ENCODE peak calls at places on chromosome 6, in six cellular contexts. O is mesothelial cell of epicardium, P is fibroblast of mammary gland, U is brain microvascular endothelial cell, T is psoas muscle, X is body of pancreas. W is an unnamed sample.
A peak's percentile ranks its signal among the peaks of the same experiment; 100 is the strongest.

GRCh38 chr6:78483546-78483945 is 383.8 kb upstream of the IRAK1BP1 start:
- DNase-seq in O (no peak), P (peak; percentile 30), T (no peak), X (no peak), U (peak; percentile 11), W (no peak)

GRCh38 chr6:166561766-166562165 is 24.7 kb downstream of the RAMACL start:
- DNase-seq in P (peak; percentile 63), T (peak; percentile 72), X (no peak), U (peak; percentile 31), O (no peak), W (peak; percentile 34)

GRCh38 chr6:46983007-46983411 is 59.1 kb downstream of the ADGRF1 start:
- DNase-seq in T (no peak), O (no peak), U (no peak), X (no peak), P (no peak), W (no peak)

GRCh38 chr6:167848783-167849182 is 22.1 kb downstream of the AFDN start:
- DNase-seq in P (no peak), T (no peak), U (no peak), O (no peak), X (no peak), W (no peak)

GRCh38 chr6:153150767-153151440 is 19.8 kb upstream of the RGS17 start:
- DNase-seq in X (no peak), O (no peak), P (no peak), U (no peak), T (no peak), W (no peak)

GRCh38 chr6:163825033-163825432 is 410.5 kb downstream of the QKI start:
- DNase-seq in T (no peak), X (no peak), U (peak; percentile 1), P (peak; percentile 87), O (no peak), W (no peak)

GRCh38 chr6:105135907-105136432 is 43.8 kb downstream of the POPDC3 start:
- DNase-seq in U (peak; percentile 2), P (peak; percentile 16), X (no peak), O (no peak), T (no peak), W (no peak)

GRCh38 chr6:24926192-24926591 is 9.6 kb downstream of the RIPOR2 start:
- DNase-seq in X (no peak), O (no peak), T (no peak), P (no peak), U (no peak), W (no peak)

GRCh38 chr6:14767176-14767575 is 478.7 kb upstream of the JARID2 start:
- DNase-seq in P (no peak), U (no peak), T (no peak), X (no peak), O (no peak), W (no peak)

GRCh38 chr6:140437619-140438345 is 1063.3 kb upstream of the CITED2 start:
- DNase-seq in X (no peak), O (no peak), T (no peak), U (no peak), P (no peak), W (no peak)

GRCh38 chr6:139370047-139370706 is 4.3 kb downstream of the CITED2 start:
- DNase-seq in O (no peak), U (peak; percentile 56), X (no peak), P (peak; percentile 87), T (no peak), W (no peak)

GRCh38 chr6:15368186-15368585 is 122.3 kb downstream of the JARID2 start:
- DNase-seq in O (no peak), X (no peak), T (no peak), U (no peak), P (no peak), W (no peak)

GRCh38 chr6:39076086-39076992 is 27.8 kb downstream of the GLP1R start:
- DNase-seq in X (no peak), U (no peak), P (no peak), T (no peak), O (no peak), W (no peak)

GRCh38 chr6:43771858-43772570 is 2.0 kb downstream of the VEGFA start:
- DNase-seq in X (peak; percentile 85), P (no peak), T (peak; percentile 92), U (peak; percentile 29), O (peak; percentile 42), W (peak; percentile 64)

GRCh38 chr6:132199343-132199742 is 201.9 kb downstream of the MOXD1 start:
- DNase-seq in T (no peak), O (no peak), X (no peak), U (peak; percentile 78), P (peak; percentile 89), W (no peak)

GRCh38 chr6:78615430-78615904 is 251.9 kb upstream of the IRAK1BP1 start:
- DNase-seq in P (peak; percentile 34), U (no peak), T (no peak), O (no peak), X (no peak), W (no peak)

GRCh38 chr6:92043782-92044181 is 1375.6 kb downstream of the EPHA7 start:
- DNase-seq in T (no peak), X (no peak), O (no peak), P (no peak), U (no peak), W (no peak)

GRCh38 chr6:33323623-33323948 is 6.0 kb upstream of the ZBTB22 start:
- DNase-seq in U (no peak), X (no peak), O (no peak), T (no peak), P (no peak), W (no peak)

GRCh38 chr6:127198549-127198948 is 68.1 kb upstream of the RNF146 start:
- DNase-seq in T (no peak), O (no peak), P (peak; percentile 88), U (no peak), X (no peak), W (no peak)

GRCh38 chr6:119443993-119444641 is 94.6 kb upstream of the MAN1A1 start:
- DNase-seq in P (peak; percentile 60), U (peak; percentile 20), T (no peak), O (no peak), X (no peak), W (no peak)

GRCh38 chr6:132763269-132763668 is 5.6 kb upstream of the VNN2 start:
- DNase-seq in P (no peak), T (no peak), O (no peak), X (no peak), U (no peak), W (no peak)

DNA sequence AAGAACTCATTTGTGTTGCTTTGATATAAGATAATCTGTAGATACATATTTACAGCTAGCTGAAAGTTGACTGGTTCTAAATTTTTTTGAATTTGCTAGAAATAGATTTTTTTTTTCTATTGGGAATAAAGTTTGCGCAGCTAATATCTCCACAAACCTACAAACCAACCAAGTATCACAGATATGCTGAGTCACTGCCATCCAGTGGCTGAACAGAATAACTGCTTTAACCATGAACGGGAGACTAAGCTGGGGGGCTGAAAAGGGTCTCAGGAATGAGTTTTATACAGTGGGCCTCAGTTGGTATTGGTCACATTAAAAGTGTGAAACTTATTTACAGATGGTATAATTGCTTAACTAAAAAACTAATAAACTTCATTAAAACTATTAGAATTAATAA is 326.7 kb upstream of the CNR1 start:
- DNase-seq in X (no peak), T (no peak), P (peak; percentile 79), O (no peak), U (peak; percentile 36), W (no peak)
- TF ChIP-seq CTCF in X (no peak), T (no peak), P (peak; percentile 72), O (no peak), U (peak; percentile 69), W (peak; percentile 37)

DNA sequence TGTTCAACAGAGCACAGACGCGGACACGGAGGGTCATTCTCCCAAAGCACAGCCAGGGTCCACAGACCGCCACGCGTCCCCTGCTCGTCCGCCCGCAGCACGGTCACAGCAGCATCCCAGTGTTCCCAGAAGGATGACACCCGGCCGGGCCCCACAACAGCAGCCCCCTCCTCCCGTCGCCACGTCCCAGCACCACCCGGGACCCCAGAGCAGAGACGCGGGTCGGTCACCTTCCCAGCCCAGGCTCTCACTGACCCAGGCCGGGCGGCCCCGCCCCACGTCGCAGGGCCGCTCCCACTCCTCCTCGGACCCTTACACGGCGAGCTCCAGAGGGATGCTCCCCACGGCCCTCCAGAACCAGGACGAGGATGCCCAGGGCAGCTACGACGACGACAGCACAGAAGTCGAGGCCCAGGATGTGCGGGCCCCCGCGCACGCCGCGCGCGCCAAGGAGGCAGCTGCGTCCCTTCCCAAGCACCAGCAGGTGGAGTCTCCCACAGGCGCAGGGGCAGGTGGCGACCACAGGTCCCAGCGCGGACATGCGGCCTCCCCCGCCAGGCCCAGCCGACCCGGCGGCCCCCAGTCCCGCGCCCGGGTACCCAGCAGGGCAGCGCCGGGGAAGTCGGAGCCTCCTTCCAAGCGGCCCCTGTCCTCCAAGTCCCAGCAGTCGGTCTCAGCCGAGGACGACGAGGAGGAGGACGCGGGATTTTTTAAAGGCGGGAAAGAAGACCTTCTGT is 64.3 kb downstream of the FNDC1 start:
- DNase-seq in U (no peak), O (no peak), P (no peak), T (no peak), X (peak; percentile 70), W (no peak)
- TF ChIP-seq CTCF in U (peak; percentile 7), O (no peak), P (no peak), T (no peak), X (peak; percentile 16), W (no peak)

DNA sequence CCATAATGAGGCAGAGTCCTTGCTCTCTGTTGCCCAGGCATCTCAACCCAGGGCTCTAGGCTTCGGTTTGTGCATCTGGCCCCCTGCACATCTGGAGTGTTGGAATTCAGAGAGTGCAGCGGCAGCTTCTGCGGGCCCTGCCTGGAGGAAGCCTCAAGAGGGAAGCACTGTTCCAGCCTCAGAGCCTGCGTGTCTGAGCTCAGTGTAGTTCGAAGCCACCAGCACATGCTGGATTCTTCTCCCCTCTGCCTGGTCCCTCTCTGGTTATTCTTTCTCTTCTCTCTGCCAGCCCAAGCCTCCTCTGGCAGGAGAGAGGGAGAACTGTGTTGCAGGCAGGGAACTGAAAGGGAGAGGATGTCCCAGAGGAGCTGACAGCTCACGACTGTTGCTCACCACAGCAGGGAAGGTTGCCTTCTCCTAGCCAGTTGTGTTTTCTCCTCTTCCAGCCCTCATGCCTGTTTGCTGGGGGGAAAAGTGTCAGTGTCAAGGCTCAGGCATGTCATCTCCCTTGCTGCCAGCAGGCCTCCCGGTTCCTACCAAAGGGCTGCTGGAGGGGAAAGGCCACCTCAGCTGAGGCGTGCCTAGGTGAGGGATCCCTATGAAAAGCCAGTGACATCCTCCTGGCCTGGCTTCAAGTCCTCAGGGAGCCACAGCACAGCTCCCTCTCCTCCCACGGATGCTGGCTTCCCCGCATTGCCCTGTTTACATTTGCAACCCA is 126.0 kb upstream of the LRFN2 start:
- DNase-seq in T (no peak), P (no peak), U (peak; percentile 20), O (no peak), X (no peak), W (no peak)
- TF ChIP-seq CTCF in T (no peak), P (no peak), U (peak; percentile 42), O (no peak), X (no peak), W (no peak)

DNA sequence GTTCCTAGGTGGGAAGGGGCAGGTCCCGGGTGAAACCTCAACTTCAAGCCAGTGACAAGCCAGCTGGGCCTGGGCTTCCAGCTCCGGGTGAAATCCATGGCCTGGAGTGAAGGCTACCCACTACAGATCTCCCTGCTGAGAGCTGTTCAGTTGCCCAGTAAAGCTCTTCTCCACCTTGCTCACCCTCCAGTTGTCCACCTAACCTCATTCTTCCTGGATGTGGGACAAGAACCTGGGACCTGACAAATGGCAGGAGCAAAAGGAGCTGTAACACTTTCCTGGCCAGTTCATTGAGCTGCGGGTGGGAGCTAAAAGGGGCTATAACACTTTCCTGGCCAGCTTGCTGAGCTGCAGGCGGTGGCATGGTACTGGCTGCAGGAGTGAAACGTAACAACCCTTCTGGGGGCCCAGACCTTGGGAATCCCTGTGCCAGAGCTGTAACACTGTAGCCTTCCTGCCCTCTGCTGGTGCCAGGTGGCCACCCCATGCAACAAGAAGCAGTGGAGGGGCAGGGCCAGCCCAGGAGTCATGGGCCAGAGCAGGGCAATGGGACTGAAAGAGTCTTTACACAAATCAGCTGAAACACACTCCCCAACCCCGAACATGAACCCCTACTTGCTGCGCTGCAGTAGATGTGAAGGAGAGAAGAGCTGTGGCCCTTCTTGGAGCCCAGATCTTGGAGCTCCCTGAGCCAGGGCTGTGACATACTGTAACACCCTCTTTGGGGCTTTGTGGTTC is 3.6 kb upstream of the HINT3 start:
- DNase-seq in P (peak; percentile 42), O (no peak), X (peak; percentile 23), T (no peak), U (peak; percentile 44), W (peak; percentile 25)
- TF ChIP-seq CTCF in P (peak; percentile 39), O (no peak), X (no peak), T (no peak), U (peak; percentile 69), W (no peak)

W was measured in testis.